ENCODE peak calls at places on chromosome X, in ten cellular contexts. One of them, this sample, is unnamed. For H3K9me3, the result is how much of the 10 kb centered on the place peaks cover.

GRCh38 chrX:107894038-107894437 is 68.4 kb downstream of the MID2 start:
- DNase-seq in heart right ventricle: no peak
- DNase-seq in CD8-positive, alpha-beta memory T cell: no peak
- DNase-seq in H9: no peak
- DNase-seq in thoracic aorta: no peak
- DNase-seq in adipocyte: peak
- DNase-seq in CD8-positive, alpha-beta T cell: peak
- DNase-seq in esophagus squamous epithelium: no peak
- DNase-seq in effector memory CD4-positive, alpha-beta T cell: no peak
- DNase-seq in body of pancreas: no peak
- DNase-seq in this sample: peak

GRCh38 chrX:15418041-15418706 is 34.0 kb upstream of the VEGFD start:
- DNase-seq in heart right ventricle: no peak
- DNase-seq in CD8-positive, alpha-beta memory T cell: no peak
- DNase-seq in H9: no peak
- DNase-seq in thoracic aorta: no peak
- DNase-seq in adipocyte: peak
- DNase-seq in CD8-positive, alpha-beta T cell: no peak
- DNase-seq in esophagus squamous epithelium: no peak
- DNase-seq in effector memory CD4-positive, alpha-beta T cell: no peak
- DNase-seq in body of pancreas: no peak
- DNase-seq in this sample: no peak

GRCh38 chrX:24838624-24839023 is 144.9 kb downstream of the POLA1 start:
- DNase-seq in heart right ventricle: no peak
- DNase-seq in CD8-positive, alpha-beta memory T cell: no peak
- DNase-seq in H9: no peak
- DNase-seq in thoracic aorta: no peak
- DNase-seq in adipocyte: peak
- DNase-seq in CD8-positive, alpha-beta T cell: no peak
- DNase-seq in esophagus squamous epithelium: no peak
- DNase-seq in effector memory CD4-positive, alpha-beta T cell: no peak
- DNase-seq in body of pancreas: no peak
- DNase-seq in this sample: no peak

GRCh38 chrX:120749141-120749846 is 119.4 kb upstream of the C1GALT1C1 start:
- DNase-seq in heart right ventricle: no peak
- DNase-seq in CD8-positive, alpha-beta memory T cell: no peak
- DNase-seq in H9: no peak
- DNase-seq in thoracic aorta: no peak
- DNase-seq in adipocyte: peak
- DNase-seq in CD8-positive, alpha-beta T cell: no peak
- DNase-seq in esophagus squamous epithelium: no peak
- DNase-seq in effector memory CD4-positive, alpha-beta T cell: no peak
- DNase-seq in body of pancreas: no peak
- DNase-seq in this sample: no peak

GRCh38 chrX:53605004-53605403 is 81.5 kb downstream of the HUWE1 start:
- DNase-seq in heart right ventricle: no peak
- DNase-seq in CD8-positive, alpha-beta memory T cell: no peak
- DNase-seq in H9: no peak
- DNase-seq in thoracic aorta: no peak
- DNase-seq in adipocyte: no peak
- DNase-seq in CD8-positive, alpha-beta T cell: no peak
- DNase-seq in esophagus squamous epithelium: no peak
- DNase-seq in effector memory CD4-positive, alpha-beta T cell: no peak
- DNase-seq in body of pancreas: no peak
- DNase-seq in this sample: no peak

GRCh38 chrX:34768290-34768689 is 111.2 kb upstream of the TMEM47 start:
- DNase-seq in heart right ventricle: no peak
- DNase-seq in CD8-positive, alpha-beta memory T cell: no peak
- DNase-seq in H9: no peak
- DNase-seq in thoracic aorta: no peak
- DNase-seq in adipocyte: no peak
- DNase-seq in CD8-positive, alpha-beta T cell: no peak
- DNase-seq in esophagus squamous epithelium: no peak
- DNase-seq in effector memory CD4-positive, alpha-beta T cell: no peak
- DNase-seq in body of pancreas: no peak
- DNase-seq in this sample: no peak

GRCh38 chrX:70033348-70033747 is 16.4 kb downstream of the AWAT2 start:
- DNase-seq in heart right ventricle: peak
- DNase-seq in CD8-positive, alpha-beta memory T cell: no peak
- DNase-seq in H9: peak
- DNase-seq in thoracic aorta: no peak
- DNase-seq in adipocyte: peak
- DNase-seq in CD8-positive, alpha-beta T cell: no peak
- DNase-seq in esophagus squamous epithelium: no peak
- DNase-seq in effector memory CD4-positive, alpha-beta T cell: no peak
- DNase-seq in body of pancreas: no peak
- DNase-seq in this sample: no peak

GRCh38 chrX:38578152-38578551 is 16.8 kb downstream of the TSPAN7 start:
- DNase-seq in heart right ventricle: no peak
- DNase-seq in CD8-positive, alpha-beta memory T cell: no peak
- DNase-seq in H9: no peak
- DNase-seq in thoracic aorta: no peak
- DNase-seq in adipocyte: no peak
- DNase-seq in CD8-positive, alpha-beta T cell: no peak
- DNase-seq in esophagus squamous epithelium: no peak
- DNase-seq in effector memory CD4-positive, alpha-beta T cell: no peak
- DNase-seq in body of pancreas: no peak
- DNase-seq in this sample: no peak

GRCh38 chrX:140733766-140734342 is 24.3 kb downstream of the LINC00632 start:
- DNase-seq in heart right ventricle: no peak
- DNase-seq in CD8-positive, alpha-beta memory T cell: no peak
- DNase-seq in H9: no peak
- DNase-seq in thoracic aorta: no peak
- DNase-seq in adipocyte: peak
- DNase-seq in CD8-positive, alpha-beta T cell: no peak
- DNase-seq in esophagus squamous epithelium: no peak
- DNase-seq in effector memory CD4-positive, alpha-beta T cell: no peak
- DNase-seq in body of pancreas: peak
- DNase-seq in this sample: no peak

GRCh38 chrX:130028196-130028595 is 45.8 kb downstream of the BCORL1 start:
- DNase-seq in heart right ventricle: peak
- DNase-seq in CD8-positive, alpha-beta memory T cell: peak
- DNase-seq in H9: no peak
- DNase-seq in thoracic aorta: no peak
- DNase-seq in adipocyte: peak
- DNase-seq in CD8-positive, alpha-beta T cell: peak
- DNase-seq in esophagus squamous epithelium: no peak
- DNase-seq in effector memory CD4-positive, alpha-beta T cell: peak
- DNase-seq in body of pancreas: peak
- DNase-seq in this sample: peak

GRCh38 chrX:97057349-97057909 is 173.7 kb downstream of the RPA4 start:
- DNase-seq in heart right ventricle: no peak
- DNase-seq in CD8-positive, alpha-beta memory T cell: no peak
- DNase-seq in H9: no peak
- DNase-seq in thoracic aorta: no peak
- DNase-seq in adipocyte: no peak
- DNase-seq in CD8-positive, alpha-beta T cell: no peak
- DNase-seq in esophagus squamous epithelium: no peak
- DNase-seq in effector memory CD4-positive, alpha-beta T cell: no peak
- DNase-seq in body of pancreas: no peak
- DNase-seq in this sample: no peak

GRCh38 chrX:150051096-150051495 is 112.8 kb upstream of the EOLA2 start:
- DNase-seq in heart right ventricle: no peak
- DNase-seq in CD8-positive, alpha-beta memory T cell: no peak
- DNase-seq in H9: no peak
- DNase-seq in thoracic aorta: no peak
- DNase-seq in adipocyte: no peak
- DNase-seq in CD8-positive, alpha-beta T cell: no peak
- DNase-seq in esophagus squamous epithelium: no peak
- DNase-seq in effector memory CD4-positive, alpha-beta T cell: no peak
- DNase-seq in body of pancreas: no peak
- DNase-seq in this sample: no peak

DNA sequence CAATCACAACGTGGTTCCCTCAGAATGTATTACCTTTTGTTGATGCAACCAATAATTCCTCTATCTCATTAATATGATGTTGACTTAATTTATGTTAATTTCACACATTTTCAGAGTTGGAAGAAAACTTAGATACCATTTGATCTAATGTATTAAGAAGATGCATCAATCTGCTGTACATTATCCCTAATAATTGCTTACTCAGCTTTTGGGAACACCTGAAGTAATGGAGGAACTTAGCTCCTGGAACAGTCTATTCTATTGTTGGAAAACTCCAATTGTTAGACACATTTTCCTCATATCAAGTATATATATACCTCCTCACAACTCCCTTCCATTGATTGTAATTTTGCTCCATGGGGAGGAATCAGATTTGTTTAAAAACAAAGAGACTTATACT is 38.9 kb downstream of the ZDHHC15 start:
- DNase-seq in heart right ventricle: no peak
- DNase-seq in CD8-positive, alpha-beta memory T cell: no peak
- DNase-seq in H9: no peak
- DNase-seq in thoracic aorta: no peak
- DNase-seq in adipocyte: no peak
- DNase-seq in CD8-positive, alpha-beta T cell: no peak
- DNase-seq in esophagus squamous epithelium: no peak
- DNase-seq in effector memory CD4-positive, alpha-beta T cell: no peak
- DNase-seq in body of pancreas: no peak
- DNase-seq in this sample: no peak
- H3K9me3 ChIP-seq in heart right ventricle: under half
- H3K9me3 ChIP-seq in CD8-positive, alpha-beta memory T cell: under half
- H3K9me3 ChIP-seq in H9: under half
- H3K9me3 ChIP-seq in thoracic aorta: under half
- H3K9me3 ChIP-seq in adipocyte: under half
- H3K9me3 ChIP-seq in CD8-positive, alpha-beta T cell: under half
- H3K9me3 ChIP-seq in esophagus squamous epithelium: under half
- H3K9me3 ChIP-seq in effector memory CD4-positive, alpha-beta T cell: under half
- H3K9me3 ChIP-seq in body of pancreas: under half
- H3K9me3 ChIP-seq in this sample: under half

GRCh38 chrX:153357877-153358276 is 23.9 kb downstream of the ZNF275 start:
- DNase-seq in heart right ventricle: no peak
- DNase-seq in CD8-positive, alpha-beta memory T cell: no peak
- DNase-seq in H9: no peak
- DNase-seq in thoracic aorta: no peak
- DNase-seq in adipocyte: no peak
- DNase-seq in CD8-positive, alpha-beta T cell: no peak
- DNase-seq in esophagus squamous epithelium: no peak
- DNase-seq in effector memory CD4-positive, alpha-beta T cell: no peak
- DNase-seq in body of pancreas: no peak
- DNase-seq in this sample: no peak
- H3K9me3 ChIP-seq in heart right ventricle: under half
- H3K9me3 ChIP-seq in CD8-positive, alpha-beta memory T cell: under half
- H3K9me3 ChIP-seq in H9: under half
- H3K9me3 ChIP-seq in thoracic aorta: under half
- H3K9me3 ChIP-seq in adipocyte: under half
- H3K9me3 ChIP-seq in CD8-positive, alpha-beta T cell: under half
- H3K9me3 ChIP-seq in esophagus squamous epithelium: under half
- H3K9me3 ChIP-seq in effector memory CD4-positive, alpha-beta T cell: under half
- H3K9me3 ChIP-seq in body of pancreas: under half
- H3K9me3 ChIP-seq in this sample: under half

GRCh38 chrX:2220829-2221567 is 279.8 kb downstream of the DHRSX start:
- DNase-seq in heart right ventricle: no peak
- DNase-seq in CD8-positive, alpha-beta memory T cell: no peak
- DNase-seq in H9: no peak
- DNase-seq in thoracic aorta: no peak
- DNase-seq in adipocyte: no peak
- DNase-seq in CD8-positive, alpha-beta T cell: no peak
- DNase-seq in esophagus squamous epithelium: no peak
- DNase-seq in effector memory CD4-positive, alpha-beta T cell: no peak
- DNase-seq in body of pancreas: no peak
- DNase-seq in this sample: no peak
- H3K9me3 ChIP-seq in heart right ventricle: under half
- H3K9me3 ChIP-seq in CD8-positive, alpha-beta memory T cell: under half
- H3K9me3 ChIP-seq in H9: half or more
- H3K9me3 ChIP-seq in thoracic aorta: under half
- H3K9me3 ChIP-seq in adipocyte: under half
- H3K9me3 ChIP-seq in CD8-positive, alpha-beta T cell: under half
- H3K9me3 ChIP-seq in esophagus squamous epithelium: half or more
- H3K9me3 ChIP-seq in effector memory CD4-positive, alpha-beta T cell: under half
- H3K9me3 ChIP-seq in body of pancreas: under half
- H3K9me3 ChIP-seq in this sample: under half

GRCh38 chrX:64975491-64975890 is 759 bp downstream of the ZC4H2 start:
- DNase-seq in heart right ventricle: peak
- DNase-seq in CD8-positive, alpha-beta memory T cell: peak
- DNase-seq in H9: peak
- DNase-seq in thoracic aorta: no peak
- DNase-seq in adipocyte: peak
- DNase-seq in CD8-positive, alpha-beta T cell: no peak
- DNase-seq in esophagus squamous epithelium: no peak
- DNase-seq in effector memory CD4-positive, alpha-beta T cell: no peak
- DNase-seq in body of pancreas: peak
- DNase-seq in this sample: peak
- H3K9me3 ChIP-seq in heart right ventricle: under half
- H3K9me3 ChIP-seq in CD8-positive, alpha-beta memory T cell: under half
- H3K9me3 ChIP-seq in H9: under half
- H3K9me3 ChIP-seq in thoracic aorta: under half
- H3K9me3 ChIP-seq in adipocyte: under half
- H3K9me3 ChIP-seq in CD8-positive, alpha-beta T cell: under half
- H3K9me3 ChIP-seq in esophagus squamous epithelium: under half
- H3K9me3 ChIP-seq in effector memory CD4-positive, alpha-beta T cell: under half
- H3K9me3 ChIP-seq in body of pancreas: under half
- H3K9me3 ChIP-seq in this sample: under half

GRCh38 chrX:56963377-56963776 is 32.0 kb downstream of the SPIN3 start:
- DNase-seq in heart right ventricle: no peak
- DNase-seq in CD8-positive, alpha-beta memory T cell: no peak
- DNase-seq in H9: no peak
- DNase-seq in thoracic aorta: no peak
- DNase-seq in adipocyte: no peak
- DNase-seq in CD8-positive, alpha-beta T cell: no peak
- DNase-seq in esophagus squamous epithelium: no peak
- DNase-seq in effector memory CD4-positive, alpha-beta T cell: no peak
- DNase-seq in body of pancreas: no peak
- DNase-seq in this sample: no peak
- H3K9me3 ChIP-seq in heart right ventricle: under half
- H3K9me3 ChIP-seq in CD8-positive, alpha-beta memory T cell: under half
- H3K9me3 ChIP-seq in H9: under half
- H3K9me3 ChIP-seq in thoracic aorta: under half
- H3K9me3 ChIP-seq in adipocyte: under half
- H3K9me3 ChIP-seq in CD8-positive, alpha-beta T cell: under half
- H3K9me3 ChIP-seq in esophagus squamous epithelium: under half
- H3K9me3 ChIP-seq in effector memory CD4-positive, alpha-beta T cell: under half
- H3K9me3 ChIP-seq in body of pancreas: under half
- H3K9me3 ChIP-seq in this sample: under half

DNA sequence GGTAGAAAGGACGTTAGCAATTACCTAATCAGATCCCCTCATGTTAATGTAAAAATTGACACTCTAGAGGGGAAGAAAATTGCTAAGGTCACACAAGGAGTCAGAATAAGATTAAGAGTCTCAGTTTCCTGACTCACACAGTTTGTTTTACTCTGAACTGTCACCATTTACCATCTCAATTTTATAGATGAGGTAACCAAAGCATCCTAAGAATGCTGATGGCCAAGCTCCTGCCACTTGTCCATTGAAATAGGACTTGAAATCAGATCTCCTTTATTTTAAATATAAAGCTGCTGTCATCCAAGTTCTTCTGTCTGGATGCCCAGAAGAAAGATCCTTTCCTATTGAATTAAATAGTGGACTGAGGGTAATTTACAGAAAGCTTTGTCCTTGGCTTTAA is 114.8 kb upstream of the VAMP7 start:
- DNase-seq in heart right ventricle: no peak
- DNase-seq in CD8-positive, alpha-beta memory T cell: no peak
- DNase-seq in H9: no peak
- DNase-seq in thoracic aorta: no peak
- DNase-seq in adipocyte: no peak
- DNase-seq in CD8-positive, alpha-beta T cell: no peak
- DNase-seq in esophagus squamous epithelium: no peak
- DNase-seq in effector memory CD4-positive, alpha-beta T cell: no peak
- DNase-seq in body of pancreas: no peak
- DNase-seq in this sample: no peak
- H3K9me3 ChIP-seq in heart right ventricle: under half
- H3K9me3 ChIP-seq in CD8-positive, alpha-beta memory T cell: under half
- H3K9me3 ChIP-seq in H9: under half
- H3K9me3 ChIP-seq in thoracic aorta: under half
- H3K9me3 ChIP-seq in adipocyte: under half
- H3K9me3 ChIP-seq in CD8-positive, alpha-beta T cell: under half
- H3K9me3 ChIP-seq in esophagus squamous epithelium: under half
- H3K9me3 ChIP-seq in effector memory CD4-positive, alpha-beta T cell: under half
- H3K9me3 ChIP-seq in body of pancreas: under half
- H3K9me3 ChIP-seq in this sample: under half

This sample was measured in T-helper 17 cell.